ENCODE peak calls at places on chromosomes 5 and 9, in four cellular contexts. D is neural progenitor cell, V is GM23248, Z is PC-3. G is an unnamed sample. For H3K9me3, the result is how much of the 10 kb centered on the place peaks cover.

GRCh38 chr5:33075731-33076130 is 364.6 kb downstream of the NPR3 start:
- DNase-seq in D (no peak), V (peak), Z (no peak), G (no peak)

GRCh38 chr5:142587354-142587965 is 98.4 kb downstream of the FGF1 start:
- DNase-seq in D (peak), V (peak), Z (peak), G (peak)

GRCh38 chr9:92432350-92432749 is 8.1 kb upstream of the OMD start:
- DNase-seq in D (no peak), V (no peak), Z (no peak), G (no peak)

GRCh38 chr5:132688536-132689409 is 15.0 kb downstream of the IL4 start:
- DNase-seq in D (no peak), V (peak), Z (no peak), G (no peak)

GRCh38 chr9:127974769-127975261 is 6.0 kb downstream of the EEIG1 start:
- DNase-seq in D (peak), V (peak), Z (no peak), G (no peak)

GRCh38 chr9:82117528-82117927 is 129.0 kb downstream of the SPATA31D1 start:
- DNase-seq in D (no peak), V (no peak), Z (no peak), G (no peak)

GRCh38 chr9:71743884-71744283 is 24.4 kb downstream of the CEMIP2 start:
- DNase-seq in D (no peak), V (no peak), Z (no peak), G (no peak)

GRCh38 chr5:169637856-169638190 is 748 bp downstream of the DOCK2 start:
- DNase-seq in D (no peak), V (no peak), Z (no peak), G (peak)

GRCh38 chr5:75538201-75538600 is 26.5 kb downstream of the POLK start:
- DNase-seq in D (no peak), V (no peak), Z (no peak), G (no peak)

GRCh38 chr5:174520420-174521396 is 203.7 kb upstream of the MSX2 start:
- DNase-seq in D (peak), V (no peak), Z (no peak), G (no peak)

GRCh38 chr9:94533155-94533554 is 21.7 kb upstream of the PCAT7 start:
- DNase-seq in D (no peak), V (no peak), Z (no peak), G (no peak)

GRCh38 chr5:172293054-172293744 is 9.6 kb upstream of the UBTD2 start:
- DNase-seq in D (peak), V (peak), Z (peak), G (peak)

GRCh38 chr5:82019342-82020138 is 47.7 kb downstream of the ATG10 start:
- DNase-seq in D (peak), V (no peak), Z (no peak), G (no peak)

GRCh38 chr5:77620404-77620803 is 18.1 kb downstream of the OTP start:
- DNase-seq in D (no peak), V (no peak), Z (peak), G (peak)

GRCh38 chr9:38697901-38698300 is 22.0 kb downstream of the FAM240B start:
- DNase-seq in D (no peak), V (no peak), Z (peak), G (no peak)

GRCh38 chr9:131491001-131491710 is 11.6 kb upstream of the POMT1 start:
- DNase-seq in D (no peak), V (no peak), Z (no peak), G (no peak)

GRCh38 chr9:134678671-134679443 is 37.3 kb downstream of the COL5A1 start:
- DNase-seq in D (peak), V (no peak), Z (no peak), G (no peak)

GRCh38 chr5:38051711-38052508 is 206.4 kb upstream of the EGFLAM start:
- DNase-seq in D (peak), V (no peak), Z (no peak), G (no peak)

GRCh38 chr9:33416996-33417395 is 14.6 kb upstream of the AQP7 start:
- DNase-seq in D (no peak), V (no peak), Z (no peak), G (no peak)

DNA sequence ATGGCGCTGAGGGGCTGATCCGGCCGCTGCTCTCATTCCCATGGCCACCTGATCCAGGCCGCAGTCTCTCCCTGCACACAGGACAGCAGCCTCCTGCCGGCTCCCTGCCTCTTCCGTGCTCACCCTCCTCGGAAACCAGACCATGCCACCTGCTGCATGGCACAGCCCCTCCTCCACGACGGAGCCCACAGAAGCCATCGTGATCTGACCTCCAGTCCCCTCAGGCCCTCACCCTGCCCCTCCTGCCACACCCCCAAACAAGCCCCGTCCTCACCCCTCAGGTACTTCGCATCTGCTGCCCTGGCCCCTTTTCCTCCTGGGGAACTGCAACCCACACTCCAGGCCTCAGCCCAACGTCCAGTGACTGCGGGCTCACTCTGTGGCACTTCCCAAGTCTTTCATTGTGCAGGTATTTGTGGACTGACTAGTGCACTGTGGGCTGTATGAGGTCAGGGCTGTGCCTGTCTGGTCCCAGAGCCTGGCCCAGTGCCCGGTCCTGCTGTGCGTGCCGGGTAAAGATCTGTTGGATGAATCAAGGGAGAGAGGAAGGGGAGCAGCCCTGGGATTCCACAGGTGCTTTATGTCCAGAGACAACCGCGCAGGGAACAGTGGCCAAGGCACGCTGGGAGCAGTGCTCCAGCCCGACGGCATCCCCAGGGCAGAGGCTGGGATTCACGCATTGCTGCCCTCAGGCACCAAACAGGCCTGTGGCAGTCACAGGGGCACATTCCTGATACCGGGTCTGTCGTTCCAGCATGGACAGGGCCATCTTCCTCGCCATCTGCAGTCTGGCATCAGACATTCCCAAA is 86.1 kb downstream of the ADAMTS2 start:
- DNase-seq in D (no peak), V (peak), Z (no peak), G (no peak)
- H3K9me3 ChIP-seq in D (under half), V (under half), Z (under half), G (under half)

GRCh38 chr5:651296-652022 is 39.3 kb downstream of the CEP72 start:
- DNase-seq in D (no peak), V (no peak), Z (no peak), G (no peak)
- H3K27ac ChIP-seq in D (no peak), V (no peak), Z (no peak), G (no peak)

GRCh38 chr5:25441810-25442209 is 797.0 kb upstream of the CDH10 start:
- DNase-seq in D (peak), V (no peak), Z (no peak), G (no peak)

GRCh38 chr5:25444697-25445096 is 799.9 kb upstream of the CDH10 start:
- DNase-seq in D (no peak), V (no peak), Z (no peak), G (no peak)

GRCh38 chr5:25436452-25436851 is 791.7 kb upstream of the CDH10 start:
- DNase-seq in D (no peak), V (no peak), Z (no peak), G (no peak)

GRCh38 chr5:25435882-25436281 is 791.1 kb upstream of the CDH10 start:
- DNase-seq in D (no peak), V (no peak), Z (no peak), G (no peak)

DNA sequence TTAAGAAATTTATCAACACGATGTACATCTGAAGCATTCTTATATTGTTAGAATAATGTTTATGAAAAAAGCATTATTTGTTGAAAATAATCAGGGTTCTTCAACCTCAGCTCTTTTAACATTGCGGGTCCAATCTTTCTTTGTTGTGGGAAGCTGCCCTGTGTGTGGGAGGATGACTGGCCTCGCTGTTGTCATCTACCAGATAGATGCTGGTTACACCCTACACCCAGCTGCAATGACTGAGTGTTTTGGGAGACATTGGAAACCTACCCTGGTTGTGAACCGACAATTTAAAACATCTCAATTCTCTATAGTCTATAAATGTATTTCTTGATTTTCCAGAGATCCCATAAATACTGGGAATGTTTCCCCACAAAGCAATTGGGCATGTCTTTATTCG is 794.2 kb upstream of the CDH10 start:
- DNase-seq in D (no peak), V (no peak), Z (no peak), G (no peak)
- TF ChIP-seq EZH2phosphoT487 in D (no peak), V (no peak), Z (no peak), G (no peak)

DNA sequence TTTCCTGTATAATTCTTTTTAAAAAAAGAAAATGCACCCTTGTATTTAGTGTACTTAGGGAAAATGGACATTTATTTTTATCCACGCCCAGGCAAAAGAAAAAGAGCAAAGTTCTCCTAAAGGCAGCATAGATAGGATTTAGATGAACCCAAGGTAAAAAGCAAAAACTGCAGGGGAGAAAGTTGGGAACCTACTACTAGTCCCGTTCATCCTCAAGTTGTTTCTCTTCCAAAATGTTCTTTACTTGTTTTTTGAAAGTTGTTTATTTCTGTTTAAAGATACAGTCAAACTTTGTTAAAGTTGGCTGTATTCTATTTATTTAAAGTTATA is 9.8 kb downstream of the RUSC2 start:
- DNase-seq in D (no peak), V (no peak), Z (no peak), G (no peak)
- H3K9me3 ChIP-seq in D (under half), V (under half), Z (under half), G (under half)

GRCh38 chr5:115949096-115949495 is 13.2 kb upstream of the LVRN start:
- DNase-seq in D (no peak), V (peak), Z (peak), G (no peak)
- H3K27ac ChIP-seq in D (no peak), V (peak), Z (no peak), G (no peak)

GRCh38 chr5:50709471-50709870 is 43.0 kb downstream of the PARP8 start:
- DNase-seq in D (no peak), V (peak), Z (no peak), G (no peak)

GRCh38 chr5:50699737-50700136 is 33.3 kb downstream of the PARP8 start:
- DNase-seq in D (no peak), V (peak), Z (no peak), G (no peak)

GRCh38 chr5:50702615-50703325 is 36.3 kb downstream of the PARP8 start:
- DNase-seq in D (no peak), V (no peak), Z (no peak), G (peak)

GRCh38 chr5:50704730-50705129 is 38.3 kb downstream of the PARP8 start:
- DNase-seq in D (no peak), V (no peak), Z (no peak), G (no peak)
- TF ChIP-seq EZH2phosphoT487 in D (no peak), V (no peak), Z (no peak), G (no peak)

GRCh38 chr5:149162401-149163084 is 21.2 kb downstream of the ABLIM3 start:
- DNase-seq in D (no peak), V (peak), Z (peak), G (no peak)
- H3K9me3 ChIP-seq in D (under half), V (under half), Z (under half), G (under half)

GRCh38 chr9:35650341-35651158 is at the start of gene SIT1:
- DNase-seq in D (no peak), V (no peak), Z (no peak), G (peak)

GRCh38 chr9:35652829-35653209 is 2.1 kb upstream of the SIT1 start:
- DNase-seq in D (no peak), V (peak), Z (no peak), G (no peak)

GRCh38 chr9:35651964-35652828 is 1.5 kb upstream of the SIT1 start:
- DNase-seq in D (no peak), V (peak), Z (peak), G (no peak)

GRCh38 chr9:35656340-35656739 is 1.5 kb downstream of the RMRP start:
- DNase-seq in D (no peak), V (no peak), Z (no peak), G (no peak)

GRCh38 chr9:35653611-35654010 is 2.9 kb upstream of the SIT1 start:
- DNase-seq in D (no peak), V (no peak), Z (no peak), G (no peak)
- H3K27ac ChIP-seq in D (no peak), V (peak), Z (no peak), G (no peak)

G was measured in OCI-LY7.